ENCODE peak calls at places on chromosome 3, in four cellular contexts. Y, P, O and F are unnamed samples.

GRCh38 chr3:72328755-72329154 is 519.5 kb downstream of the SHQ1 start:
- DNase-seq in Y (no peak), O (no peak), P (no peak), F (no peak)

GRCh38 chr3:136891934-136892855 is 30.2 kb downstream of the NCK1 start:
- DNase-seq in P (peak; percentile 19), Y (no peak), O (no peak), F (no peak)

GRCh38 chr3:159170436-159171003 is 368.7 kb downstream of the MFSD1 start:
- DNase-seq in P (peak; percentile 10), Y (no peak), O (peak; percentile 52), F (no peak)

GRCh38 chr3:39447637-39448483 is 19.6 kb upstream of the MOBP start:
- DNase-seq in Y (peak; percentile 2), P (peak; percentile 91), O (peak; percentile 86), F (peak; percentile 48)

GRCh38 chr3:188128905-188129304 is 25.1 kb upstream of the LPP start:
- DNase-seq in O (no peak), Y (no peak), P (no peak), F (no peak)

GRCh38 chr3:164208846-164209245 is 869.5 kb downstream of the SI start:
- DNase-seq in P (no peak), O (no peak), Y (no peak), F (no peak)

GRCh38 chr3:42079701-42080323 is 11.3 kb upstream of the TRAK1 start:
- DNase-seq in Y (no peak), O (no peak), P (no peak), F (no peak)

GRCh38 chr3:109071349-109072142 is 46.4 kb downstream of the MORC1 start:
- DNase-seq in O (no peak), Y (no peak), P (no peak), F (peak; percentile 79)

GRCh38 chr3:194518652-194519051 is 31.9 kb upstream of the ATP13A3 start:
- DNase-seq in Y (no peak), O (no peak), P (peak; percentile 62), F (no peak)

GRCh38 chr3:143970773-143971366 is 753 bp upstream of the DIPK2A start:
- DNase-seq in P (no peak), O (peak; percentile 69), Y (peak; percentile 41), F (no peak)

GRCh38 chr3:57065588-57065987 is 5.1 kb downstream of the SPATA12 start:
- DNase-seq in O (no peak), P (no peak), Y (no peak), F (no peak)

GRCh38 chr3:8891774-8892173 is 71.5 kb downstream of the RAD18 start:
- DNase-seq in O (peak; percentile 34), P (no peak), Y (no peak), F (no peak)

GRCh38 chr3:111412656-111413055 is 129.3 kb upstream of the CD96 start:
- DNase-seq in O (no peak), P (no peak), Y (no peak), F (peak; percentile 18)

GRCh38 chr3:169347597-169347996 is 315.9 kb downstream of the MECOM start:
- DNase-seq in Y (no peak), O (no peak), P (no peak), F (no peak)

GRCh38 chr3:123728014-123728413 is 143.2 kb upstream of the HACD2 start:
- DNase-seq in Y (no peak), O (no peak), P (peak; percentile 50), F (no peak)

GRCh38 chr3:120419797-120420196 is 31.0 kb downstream of the FSTL1 start:
- DNase-seq in O (no peak), Y (no peak), P (no peak), F (no peak)

GRCh38 chr3:195906865-195907729 is 1.3 kb downstream of the TNK2 start:
- DNase-seq in O (no peak), Y (peak; percentile 53), P (no peak), F (peak; percentile 79)